ENCODE peak calls at places on chromosomes 13 and 19, in eight cellular contexts. B, D, E, J, W, T, M and K are unnamed samples.

GRCh38 chr19:42683917-42684513 is 56.3 kb downstream of the PSG3 start:
- DNase-seq in B (no peak), D (peak), E (no peak), J (no peak), W (peak), T (peak), M (peak), K (peak)

GRCh38 chr19:660793-661426 is 2.1 kb downstream of the RNF126 start:
- DNase-seq in B (no peak), D (no peak), E (no peak), J (no peak), W (no peak), T (no peak), M (no peak), K (no peak)

GRCh38 chr19:41871573-41872383 is 5.3 kb upstream of the CD79A start:
- DNase-seq in B (peak), D (no peak), E (no peak), J (peak), W (no peak), T (no peak), M (no peak), K (peak)

GRCh38 chr19:40232949-40233810 is 6.7 kb upstream of the CCNP start:
- DNase-seq in B (no peak), D (no peak), E (no peak), J (no peak), W (no peak), T (no peak), M (no peak), K (no peak)

GRCh38 chr19:42634409-42635232 is 39.9 kb upstream of the CEACAM8 start:
- DNase-seq in B (no peak), D (peak), E (no peak), J (peak), W (peak), T (no peak), M (peak), K (peak)

GRCh38 chr19:3440082-3440481 is 40.2 kb downstream of the SMIM24 start:
- DNase-seq in B (peak), D (peak), E (no peak), J (peak), W (no peak), T (no peak), M (no peak), K (peak)

GRCh38 chr19:48455171-48455907 is at the start of gene KCNJ14:
- DNase-seq in B (peak), D (no peak), E (no peak), J (no peak), W (no peak), T (no peak), M (no peak), K (no peak)

GRCh38 chr13:24489721-24490120 is 22.9 kb downstream of the PARP4 start:
- DNase-seq in B (no peak), D (no peak), E (no peak), J (no peak), W (no peak), T (no peak), M (no peak), K (no peak)

GRCh38 chr19:55486971-55487883 is 1.0 kb upstream of the SSC5D start:
- DNase-seq in B (no peak), D (peak), E (no peak), J (no peak), W (peak), T (peak), M (peak), K (peak)

DNA sequence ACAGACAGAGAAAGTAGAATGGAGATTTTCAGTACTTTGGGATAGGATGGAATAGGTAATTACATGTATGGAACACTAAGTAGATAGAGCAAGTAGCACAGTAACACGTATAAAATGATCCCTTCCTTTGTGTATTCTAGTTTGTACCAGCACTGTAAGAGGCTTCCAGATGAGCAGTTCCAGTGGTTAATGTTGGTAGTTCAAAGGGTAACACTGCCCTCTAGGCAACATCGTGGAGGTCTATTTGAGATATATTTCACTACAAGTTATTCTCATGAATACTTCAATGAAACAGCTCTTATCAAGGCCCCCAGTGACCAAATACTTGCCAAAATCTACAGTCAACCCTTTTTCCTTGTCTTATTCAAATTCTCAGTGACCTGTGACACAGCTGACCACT is 13.5 kb upstream of the ZNF563 start:
- DNase-seq in B (no peak), D (no peak), E (no peak), J (no peak), W (no peak), T (no peak), M (no peak), K (no peak)
- TF ChIP-seq CTCF in B (peak), D (no peak), E (no peak), J (peak), W (no peak), T (no peak), M (no peak), K (no peak)

GRCh38 chr19:18488838-18489626 is 32.8 kb downstream of the ELL start:
- DNase-seq in B (no peak), D (peak), E (no peak), J (no peak), W (no peak), T (peak), M (no peak), K (peak)
- TF ChIP-seq CTCF in B (peak), D (peak), E (peak), J (no peak), W (peak), T (peak), M (peak), K (no peak)

DNA sequence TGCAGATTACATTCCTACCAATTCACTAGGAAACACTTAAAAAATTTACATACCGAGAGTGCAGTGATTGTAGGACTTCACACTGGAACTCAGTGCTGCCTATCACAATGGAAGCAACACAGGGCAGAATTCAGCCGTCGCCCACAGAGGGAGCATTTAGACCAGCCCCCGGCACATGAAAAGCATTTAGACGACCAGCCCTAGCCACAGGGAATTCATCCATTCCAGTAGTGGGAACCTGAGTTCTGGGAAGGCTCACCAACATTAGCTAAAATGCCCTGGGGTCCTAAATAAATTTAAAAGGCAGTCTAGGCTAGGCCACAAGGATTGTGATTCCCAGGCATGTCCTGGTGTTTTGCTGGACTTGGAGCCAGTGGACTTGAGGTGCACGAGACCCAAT is 155.2 kb downstream of the LIG4 start:
- DNase-seq in B (no peak), D (no peak), E (no peak), J (no peak), W (no peak), T (no peak), M (no peak), K (no peak)
- TF ChIP-seq CTCF in B (no peak), D (no peak), E (no peak), J (no peak), W (no peak), T (no peak), M (no peak), K (no peak)

GRCh38 chr13:26440111-26440510 is 117.4 kb upstream of the WASF3 start:
- DNase-seq in B (no peak), D (peak), E (no peak), J (no peak), W (no peak), T (no peak), M (peak), K (no peak)

GRCh38 chr13:26449063-26449848 is 108.2 kb upstream of the WASF3 start:
- DNase-seq in B (no peak), D (peak), E (no peak), J (no peak), W (no peak), T (no peak), M (peak), K (no peak)

GRCh38 chr13:26442541-26442940 is 114.9 kb upstream of the WASF3 start:
- DNase-seq in B (no peak), D (peak), E (no peak), J (no peak), W (no peak), T (no peak), M (peak), K (no peak)

GRCh38 chr13:26446751-26447150 is 110.7 kb upstream of the WASF3 start:
- DNase-seq in B (no peak), D (peak), E (no peak), J (no peak), W (no peak), T (no peak), M (no peak), K (no peak)

DNA sequence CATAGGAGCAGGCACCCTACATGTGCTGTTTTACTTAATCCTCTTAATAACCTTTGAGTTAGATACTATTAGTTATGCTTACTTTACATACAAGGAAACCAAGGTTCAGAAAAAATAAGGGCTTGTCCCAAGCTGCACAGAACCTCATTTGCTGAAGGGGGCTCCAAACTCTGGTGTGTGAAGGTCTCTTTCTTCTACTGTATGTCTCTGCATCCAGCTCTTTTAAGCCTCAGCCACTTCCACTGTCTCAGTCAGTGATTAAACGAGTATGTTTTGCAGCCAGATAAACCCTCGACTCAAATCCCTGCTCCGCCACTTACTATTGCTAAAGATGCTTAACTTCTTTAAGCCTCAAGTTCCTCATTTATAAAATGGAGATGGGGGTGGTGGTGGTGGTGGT is 112.4 kb upstream of the WASF3 start:
- DNase-seq in B (no peak), D (no peak), E (no peak), J (no peak), W (no peak), T (no peak), M (no peak), K (no peak)
- TF ChIP-seq CTCF in B (no peak), D (no peak), E (no peak), J (no peak), W (no peak), T (no peak), M (no peak), K (no peak)

GRCh38 chr13:111474136-111475002 is 153.9 kb downstream of the TEX29 start:
- DNase-seq in B (no peak), D (peak), E (no peak), J (no peak), W (peak), T (peak), M (peak), K (peak)
- TF ChIP-seq CTCF in B (peak), D (peak), E (peak), J (no peak), W (peak), T (peak), M (peak), K (peak)

GRCh38 chr13:98556968-98557591 is 19.8 kb downstream of the STK24 start:
- DNase-seq in B (no peak), D (peak), E (no peak), J (peak), W (no peak), T (no peak), M (no peak), K (no peak)
- TF ChIP-seq CTCF in B (no peak), D (peak), E (no peak), J (no peak), W (peak), T (no peak), M (no peak), K (no peak)

GRCh38 chr13:47459512-47459911 is 541.6 kb downstream of the SUCLA2 start:
- DNase-seq in B (no peak), D (no peak), E (no peak), J (no peak), W (no peak), T (peak), M (peak), K (peak)
- TF ChIP-seq CTCF in B (peak), D (no peak), E (no peak), J (no peak), W (peak), T (peak), M (peak), K (no peak)